ENCODE peak calls at places on chromosomes 13 and 19, in ten cellular contexts. C is brain microvascular endothelial cell; Z is A549; O is vagina; M is CD4-positive, alpha-beta T cell; R is foreskin fibroblast; Q is RWPE1; L is testis; W is CD14-positive monocyte; I is CD8-positive, alpha-beta T cell. D is an unnamed sample.

GRCh38 chr19:3389876-3390361 is 23.5 kb downstream of the NFIC start:
- DNase-seq in C (no peak), Z (no peak), O (no peak), M (no peak), R (peak; percentile 83), Q (no peak), L (no peak), W (no peak), I (no peak), D (no peak)

GRCh38 chr13:52850396-52851152 is 2.1 kb upstream of the PCDH8 start:
- DNase-seq in C (no peak), Z (peak; percentile 46), O (no peak), M (no peak), R (peak; percentile 68), Q (peak; percentile 74), L (peak; percentile 88), W (no peak), I (no peak), D (peak; percentile 34)

GRCh38 chr19:2380567-2380966 is 20.5 kb downstream of the TMPRSS9 start:
- DNase-seq in C (no peak), Z (no peak), O (no peak), M (no peak), R (no peak), Q (no peak), L (no peak), W (no peak), I (no peak), D (no peak)

GRCh38 chr13:78603240-78603947 is at the start of gene POU4F1:
- DNase-seq in C (no peak), Z (peak; percentile 76), O (no peak), M (no peak), R (peak; percentile 51), Q (peak; percentile 69), L (peak; percentile 88), W (no peak), I (peak; percentile 45), D (no peak)

GRCh38 chr19:1782501-1782900 is 29.2 kb downstream of the ONECUT3 start:
- DNase-seq in C (no peak), Z (no peak), O (no peak), M (no peak), R (no peak), Q (no peak), L (no peak), W (no peak), I (no peak), D (no peak)

GRCh38 chr19:41172297-41173164 is 20.5 kb upstream of the CYP2S1 start:
- DNase-seq in C (no peak), Z (no peak), O (no peak), M (no peak), R (no peak), Q (no peak), L (no peak), W (no peak), I (no peak), D (no peak)

GRCh38 chr13:30963794-30964193 is 31.3 kb downstream of the TEX26 start:
- DNase-seq in C (peak; percentile 32), Z (no peak), O (no peak), M (no peak), R (peak; percentile 64), Q (peak; percentile 34), L (peak; percentile 21), W (no peak), I (no peak), D (peak; percentile 45)

GRCh38 chr13:25679936-25680335 is 308.2 kb downstream of the ATP8A2 start:
- DNase-seq in C (no peak), Z (no peak), O (no peak), M (no peak), R (no peak), Q (no peak), L (no peak), W (no peak), I (no peak), D (no peak)

GRCh38 chr19:17762505-17763229 is 11.4 kb downstream of the FCHO1 start:
- DNase-seq in C (peak; percentile 83), Z (peak; percentile 86), O (no peak), M (no peak), R (peak; percentile 75), Q (peak; percentile 68), L (peak; percentile 82), W (peak; percentile 73), I (no peak), D (peak; percentile 29)

GRCh38 chr13:74003374-74003773 is 130.8 kb downstream of the KLF12 start:
- DNase-seq in C (no peak), Z (no peak), O (no peak), M (no peak), R (no peak), Q (no peak), L (no peak), W (no peak), I (no peak), D (no peak)

DNA sequence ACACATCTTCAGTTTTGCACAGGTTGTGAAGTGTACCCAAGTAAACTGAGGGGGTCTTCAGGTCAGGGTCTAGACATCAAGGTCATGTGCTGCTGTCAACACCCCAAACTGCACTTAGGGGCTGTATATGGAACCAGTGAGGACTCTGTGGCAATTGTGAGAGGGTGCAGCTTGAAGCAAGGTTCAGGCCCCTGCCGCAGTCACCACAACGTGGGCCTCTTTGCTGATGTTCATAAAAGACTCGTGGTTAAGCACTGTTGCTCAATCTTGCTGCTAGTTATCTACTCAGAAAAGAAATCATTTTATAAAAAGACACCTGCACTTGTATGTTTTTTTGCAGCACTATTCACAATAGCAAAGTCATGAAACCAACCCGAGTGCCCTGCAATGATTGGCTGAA is 907.4 kb downstream of the UQCRFS1 start:
- DNase-seq in C (no peak), Z (no peak), O (no peak), M (no peak), R (no peak), Q (no peak), L (no peak), W (no peak), I (no peak), D (no peak)
- TF ChIP-seq CTCF in C (no peak), Z (no peak), O (no peak), M (no peak), R (no peak), Q (no peak), L (no peak), W (no peak), I (no peak), D (no peak)

DNA sequence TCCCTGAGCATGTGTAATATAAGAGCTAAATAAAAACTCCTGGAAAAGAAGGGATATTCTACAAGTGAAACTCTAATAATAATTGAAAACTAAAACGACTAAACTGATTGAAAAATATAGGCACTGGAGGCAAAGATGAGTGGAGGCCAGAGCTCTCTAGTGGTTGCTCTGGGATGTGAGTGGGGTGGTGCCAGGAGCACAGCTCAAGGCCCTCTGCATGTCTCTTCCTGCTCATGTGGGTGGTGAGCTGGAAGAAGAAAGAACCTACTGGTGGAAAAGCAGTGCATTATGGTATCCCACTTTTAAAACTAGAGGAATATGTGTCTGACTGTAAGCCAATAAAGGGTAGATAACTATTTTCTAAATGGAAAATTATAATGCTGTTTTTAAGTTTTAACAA is 15.8 kb upstream of the ARHGEF7 start:
- DNase-seq in C (no peak), Z (no peak), O (no peak), M (no peak), R (no peak), Q (no peak), L (no peak), W (no peak), I (no peak), D (no peak)
- TF ChIP-seq CTCF in C (peak; percentile 31), Z (no peak), O (no peak), M (no peak), R (no peak), Q (no peak), L (no peak), W (no peak), I (no peak), D (no peak)

DNA sequence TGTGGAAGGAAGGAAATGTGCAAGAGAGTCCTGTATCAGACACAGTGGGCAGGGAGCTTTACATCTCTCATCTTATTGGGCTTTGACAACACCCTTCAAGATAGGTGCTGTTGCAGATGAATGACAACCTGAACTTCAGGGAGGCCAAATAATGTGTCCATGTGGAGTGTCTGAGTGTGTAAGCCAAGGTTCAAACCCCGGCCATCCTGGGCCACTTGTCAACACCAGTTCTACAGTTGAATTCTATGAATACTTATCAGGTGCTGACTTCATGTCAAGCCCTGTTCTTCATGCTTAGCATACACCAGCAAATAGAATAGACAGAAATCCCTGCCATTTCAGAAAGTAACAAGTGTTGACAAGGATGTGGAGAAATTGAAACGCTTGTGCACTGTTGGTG is 354.4 kb downstream of the KCNRG start:
- DNase-seq in C (no peak), Z (no peak), O (no peak), M (no peak), R (no peak), Q (no peak), L (no peak), W (no peak), I (no peak), D (no peak)
- TF ChIP-seq CTCF in C (no peak), Z (no peak), O (no peak), M (no peak), R (no peak), Q (no peak), L (no peak), W (no peak), I (no peak), D (no peak)

GRCh38 chr19:6204212-6204611 is 68.7 kb downstream of the ACSBG2 start:
- DNase-seq in C (no peak), Z (no peak), O (no peak), M (no peak), R (no peak), Q (no peak), L (no peak), W (no peak), I (no peak), D (peak; percentile 9)

GRCh38 chr19:6204866-6205723 is 69.6 kb downstream of the ACSBG2 start:
- DNase-seq in C (no peak), Z (no peak), O (no peak), M (no peak), R (no peak), Q (no peak), L (no peak), W (no peak), I (no peak), D (no peak)

GRCh38 chr19:6196361-6196760 is 60.9 kb downstream of the ACSBG2 start:
- DNase-seq in C (no peak), Z (no peak), O (no peak), M (no peak), R (no peak), Q (no peak), L (no peak), W (no peak), I (no peak), D (no peak)

GRCh38 chr19:6198896-6199239 is 63.4 kb downstream of the ACSBG2 start:
- DNase-seq in C (no peak), Z (no peak), O (no peak), M (no peak), R (no peak), Q (no peak), L (no peak), W (peak; percentile 40), I (no peak), D (no peak)

DNA sequence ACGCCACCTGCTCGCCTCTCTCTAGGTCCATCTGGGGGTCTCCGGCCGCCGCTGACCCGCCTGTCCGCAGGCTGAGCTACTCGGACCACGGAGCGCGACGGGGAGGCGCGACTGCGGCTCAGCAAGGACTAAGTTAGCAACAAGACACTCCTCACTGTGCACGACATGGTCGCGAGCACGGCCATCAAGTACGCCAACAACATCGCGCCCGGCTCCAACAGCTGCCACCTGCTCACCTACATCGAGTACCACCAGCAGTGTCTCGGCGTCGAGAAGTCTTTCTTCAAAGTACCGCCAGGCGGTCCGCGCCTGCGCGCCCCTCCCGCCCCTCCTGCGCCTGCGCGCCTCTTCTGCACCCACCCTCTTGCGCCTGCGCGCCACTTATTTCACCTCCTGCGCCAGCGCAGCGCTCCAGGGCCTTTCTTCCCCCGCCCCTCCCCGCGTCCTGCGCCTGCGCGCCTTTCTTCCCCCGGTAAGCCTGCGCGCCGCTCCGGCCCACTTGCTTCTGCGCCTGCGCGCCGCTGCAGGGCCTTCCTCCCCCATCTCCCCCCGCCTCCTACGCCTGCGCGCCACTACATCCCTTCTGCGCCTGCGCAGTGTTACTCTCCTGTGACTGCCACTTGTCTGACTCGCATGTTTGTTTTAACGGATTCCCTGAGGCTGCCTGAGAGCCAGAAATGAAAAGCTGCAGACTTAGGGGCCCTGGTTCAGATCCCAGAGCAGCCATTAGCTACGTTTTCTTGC is 63.9 kb downstream of the ACSBG2 start:
- DNase-seq in C (peak; percentile 95), Z (peak; percentile 98), O (peak; percentile 97), M (peak; percentile 100), R (peak; percentile 100), Q (peak; percentile 100), L (peak; percentile 97), W (peak; percentile 99), I (peak; percentile 100), D (peak; percentile 99)
- TF ChIP-seq CTCF in C (peak; percentile 51), Z (no peak), O (no peak), M (peak; percentile 1), R (peak; percentile 20), Q (no peak), L (peak; percentile 20), W (peak; percentile 37), I (peak; percentile 51), D (peak; percentile 50)

D was measured in fibroblast of the aortic adventitia.